ENCODE peak calls at places on chromosome 3, in four cellular contexts. R is transverse colon, B is GM23248, X is left ventricle myocardium inferior. Q is an unnamed sample. For H3K9me3 and H3K4me1, the result is how much of the 10 kb centered on the place peaks cover.

GRCh38 chr3:14154242-14154641 is 24.2 kb downstream of the XPC start:
- DNase-seq in R (no peak), B (no peak), X (no peak), Q (no peak)

GRCh38 chr3:57163751-57164150 is 1.4 kb downstream of the IL17RD start:
- DNase-seq in R (no peak), B (peak), X (no peak), Q (no peak)

GRCh38 chr3:33779751-33780150 is 18.7 kb upstream of the PDCD6IP start:
- DNase-seq in R (no peak), B (no peak), X (no peak), Q (no peak)

GRCh38 chr3:169668957-169669681 is 5.6 kb upstream of the MECOM start:
- DNase-seq in R (peak), B (peak), X (peak), Q (peak)

GRCh38 chr3:72112435-72112834 is 327.5 kb upstream of the PROK2 start:
- DNase-seq in R (no peak), B (no peak), X (no peak), Q (no peak)

GRCh38 chr3:70431906-70432305 is 119.5 kb upstream of the MDFIC2 start:
- DNase-seq in R (no peak), B (peak), X (no peak), Q (no peak)

GRCh38 chr3:105639131-105639530 is 229.7 kb downstream of the CBLB start:
- DNase-seq in R (no peak), B (no peak), X (no peak), Q (no peak)

GRCh38 chr3:5016218-5017161 is 37.3 kb downstream of the BHLHE40 start:
- DNase-seq in R (peak), B (peak), X (no peak), Q (no peak)

GRCh38 chr3:128881576-128881975 is 2.2 kb downstream of the ACAD9 start:
- DNase-seq in R (no peak), B (no peak), X (no peak), Q (no peak)

GRCh38 chr3:190491533-190492054 is 22.3 kb upstream of the IL1RAP start:
- DNase-seq in R (no peak), B (no peak), X (peak), Q (no peak)

GRCh38 chr3:100695696-100696095 is 13.6 kb upstream of the TFG start:
- DNase-seq in R (no peak), B (no peak), X (no peak), Q (no peak)

GRCh38 chr3:32469151-32469874 is 33.3 kb downstream of the CMTM6 start:
- DNase-seq in R (no peak), B (peak), X (no peak), Q (no peak)

GRCh38 chr3:31064021-31064420 is 169.6 kb upstream of the GADL1 start:
- DNase-seq in R (no peak), B (peak), X (no peak), Q (no peak)

GRCh38 chr3:176970770-176971169 is 226.5 kb downstream of the TBL1XR1 start:
- DNase-seq in R (no peak), B (no peak), X (no peak), Q (no peak)

GRCh38 chr3:94063497-94064119 is 747 bp downstream of the NSUN3 start:
- DNase-seq in R (no peak), B (peak), X (no peak), Q (no peak)

GRCh38 chr3:73521936-73522335 is 102.8 kb downstream of the PDZRN3 start:
- DNase-seq in R (peak), B (peak), X (no peak), Q (no peak)

GRCh38 chr3:179189764-179190163 is 41.6 kb downstream of the PIK3CA start:
- DNase-seq in R (no peak), B (peak), X (no peak), Q (no peak)

GRCh38 chr3:50671331-50671730 is 3.4 kb upstream of the DOCK3 start:
- DNase-seq in R (no peak), B (peak), X (no peak), Q (no peak)

GRCh38 chr3:72344256-72345046 is 503.8 kb downstream of the SHQ1 start:
- DNase-seq in R (no peak), B (no peak), X (no peak), Q (no peak)

GRCh38 chr3:140767536-140767935 is 89.7 kb downstream of the TRIM42 start:
- DNase-seq in R (no peak), B (peak), X (no peak), Q (no peak)

GRCh38 chr3:115999001-115999400 is 375.7 kb downstream of the GAP43 start:
- DNase-seq in R (no peak), B (no peak), X (no peak), Q (no peak)

GRCh38 chr3:118817748-118818165 is 216.9 kb downstream of the IGSF11 start:
- DNase-seq in R (peak), B (peak), X (no peak), Q (no peak)

GRCh38 chr3:112101946-112102345 is 15.8 kb downstream of the C3orf52 start:
- DNase-seq in R (no peak), B (peak), X (no peak), Q (no peak)

GRCh38 chr3:17894434-17895060 is 152.1 kb upstream of the TBC1D5 start:
- DNase-seq in R (peak), B (peak), X (no peak), Q (no peak)

GRCh38 chr3:139655880-139656279 is 21.9 kb downstream of the NMNAT3 start:
- DNase-seq in R (no peak), B (peak), X (no peak), Q (no peak)

GRCh38 chr3:95334461-95334860 is 1271.6 kb downstream of the NSUN3 start:
- DNase-seq in R (no peak), B (no peak), X (no peak), Q (no peak)

GRCh38 chr3:129688310-129688895 is 81.9 kb upstream of the PLXND1 start:
- DNase-seq in R (peak), B (peak), X (peak), Q (peak)

GRCh38 chr3:172218350-172219323 is 179.3 kb downstream of the FNDC3B start:
- DNase-seq in R (no peak), B (no peak), X (no peak), Q (no peak)

GRCh38 chr3:172222474-172223071 is 183.2 kb downstream of the FNDC3B start:
- DNase-seq in R (no peak), B (no peak), X (no peak), Q (no peak)

GRCh38 chr3:172219750-172220149 is 180.4 kb downstream of the FNDC3B start:
- DNase-seq in R (no peak), B (no peak), X (no peak), Q (no peak)

GRCh38 chr3:172223870-172224269 is 184.5 kb downstream of the FNDC3B start:
- DNase-seq in R (no peak), B (no peak), X (no peak), Q (no peak)

DNA sequence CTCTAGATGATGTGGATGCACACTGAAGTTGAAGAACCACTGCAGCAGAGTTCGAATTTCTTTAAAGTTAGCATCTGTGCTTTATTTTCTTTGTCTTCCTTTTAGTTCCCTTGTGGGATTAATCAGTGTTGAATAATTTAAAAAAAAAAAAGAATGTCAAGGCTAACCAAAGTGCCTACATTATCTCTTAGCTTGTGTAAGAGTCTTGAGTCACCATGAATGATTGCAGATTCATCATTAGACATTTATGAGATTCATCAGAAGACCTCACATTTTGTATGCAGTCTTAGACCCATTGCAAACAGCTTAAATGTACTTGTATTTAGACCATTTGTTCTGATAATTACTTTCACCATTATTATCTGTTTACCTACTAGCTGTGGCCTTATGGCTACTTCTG is 182.2 kb downstream of the FNDC3B start:
- DNase-seq in R (no peak), B (peak), X (no peak), Q (no peak)
- H3K9me3 ChIP-seq in R (under half), B (under half), X (under half), Q (under half)

DNA sequence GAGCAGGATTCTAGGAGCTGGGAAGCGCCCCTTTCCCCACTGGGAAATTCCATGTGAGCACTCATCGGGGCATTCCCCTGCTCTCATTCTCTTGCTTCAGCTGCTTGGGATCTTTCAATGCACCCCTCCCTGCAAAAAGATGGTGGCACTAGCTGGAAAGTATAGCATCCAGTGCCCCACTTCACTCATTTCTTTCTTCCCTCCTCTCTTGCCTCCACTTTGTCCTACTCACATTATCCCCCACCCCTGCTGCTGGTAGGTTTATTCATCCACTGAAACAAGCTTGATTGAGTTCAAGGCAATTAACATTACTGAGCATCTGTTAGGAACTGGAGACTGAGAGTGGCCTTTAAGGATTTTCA is 84.8 kb upstream of the LIMD1 start:
- DNase-seq in R (no peak), B (no peak), X (no peak), Q (no peak)
- H3K27ac ChIP-seq in R (no peak), B (peak), X (no peak), Q (no peak)

DNA sequence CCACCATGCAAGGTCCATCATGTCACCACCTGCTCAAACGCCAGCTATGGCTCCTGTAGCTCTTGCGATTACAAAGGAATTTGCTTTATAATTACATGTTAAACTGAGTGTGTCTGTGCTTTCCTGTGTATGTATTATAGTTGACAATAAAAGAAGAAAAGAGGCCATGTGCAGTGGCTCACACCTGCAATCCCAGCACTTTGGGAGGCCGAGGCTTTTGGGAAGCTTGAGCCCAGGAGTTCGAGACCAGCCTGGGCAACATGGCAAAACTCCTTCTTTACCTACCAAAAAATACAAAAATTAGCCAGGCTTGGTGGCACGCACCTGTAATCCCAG is 27.0 kb downstream of the ATRIP start:
- DNase-seq in R (no peak), B (no peak), X (no peak), Q (no peak)
- H3K4me1 ChIP-seq in R (under half), B (under half), X (half or more), Q (under half)

DNA sequence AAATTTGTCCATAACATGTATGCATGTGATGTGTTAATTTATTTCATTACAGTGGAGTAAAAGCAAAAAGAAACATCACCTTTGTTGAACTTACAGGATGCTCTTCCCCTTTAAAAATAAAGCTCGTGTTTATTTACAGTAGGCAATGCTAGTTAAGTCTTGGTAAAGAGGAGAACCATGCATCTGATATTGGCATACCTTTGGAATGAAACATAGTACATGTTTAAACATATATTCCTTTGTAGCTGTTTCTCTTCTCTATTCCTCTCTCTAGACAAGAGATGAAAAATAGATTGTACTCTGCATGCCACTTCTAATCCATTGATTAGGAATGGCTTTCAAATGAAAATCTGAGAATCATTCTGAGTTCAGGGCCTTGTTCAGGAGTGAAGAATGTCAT is 374.9 kb upstream of the CNTN4 start:
- DNase-seq in R (no peak), B (no peak), X (no peak), Q (no peak)
- H3K9me3 ChIP-seq in R (under half), B (under half), X (under half), Q (under half)

GRCh38 chr3:102063572-102063971 is 214.3 kb downstream of the NFKBIZ start:
- DNase-seq in R (no peak), B (no peak), X (no peak), Q (no peak)

GRCh38 chr3:102068736-102069135 is 219.4 kb downstream of the NFKBIZ start:
- DNase-seq in R (no peak), B (no peak), X (no peak), Q (no peak)

GRCh38 chr3:102069211-102069662 is 219.9 kb downstream of the NFKBIZ start:
- DNase-seq in R (no peak), B (peak), X (no peak), Q (peak)

GRCh38 chr3:102066470-102066869 is 217.2 kb downstream of the NFKBIZ start:
- DNase-seq in R (no peak), B (no peak), X (no peak), Q (no peak)

GRCh38 chr3:102068327-102068726 is 219.0 kb downstream of the NFKBIZ start:
- DNase-seq in R (no peak), B (peak), X (no peak), Q (no peak)
- H3K27ac ChIP-seq in R (peak), B (peak), X (no peak), Q (no peak)

DNA sequence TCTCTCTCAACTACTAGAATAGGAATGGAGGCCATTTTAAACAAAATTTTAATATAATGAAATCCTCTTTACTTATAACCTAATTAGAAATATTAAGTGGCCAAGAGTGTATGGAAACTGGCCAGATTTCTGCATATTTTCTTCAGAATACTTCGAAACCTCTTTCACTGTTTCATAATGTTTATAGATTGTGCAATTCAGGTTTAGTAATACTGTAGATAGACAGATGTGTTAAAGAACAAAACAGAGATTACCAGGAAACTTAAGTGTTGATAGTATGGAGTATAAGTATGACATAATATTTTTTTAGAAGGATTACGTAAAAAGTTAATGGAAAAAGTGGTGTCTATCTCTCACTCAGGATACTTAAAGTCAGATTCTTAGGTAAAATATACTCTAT is 4.7 kb downstream of the ABHD5 start:
- DNase-seq in R (no peak), B (peak), X (no peak), Q (no peak)
- H3K4me1 ChIP-seq in R (under half), B (under half), X (under half), Q (under half)